ENCODE peak calls at places on chromosomes 13 and 19, in eight cellular contexts. H, Y, A, T, D, R, S and W are unnamed samples.
A peak's percentile ranks its signal among the peaks of the same experiment; 100 is the strongest.

GRCh38 chr13:83929147-83929546 is 46.9 kb upstream of the SLITRK1 start:
- DNase-seq in S (no peak), Y (no peak), D (no peak), H (no peak), T (no peak), A (no peak), R (no peak), W (no peak)

GRCh38 chr13:50386527-50387123 is 371.4 kb downstream of the KCNRG start:
- DNase-seq in A (no peak), H (no peak), R (no peak), D (no peak), Y (no peak), T (no peak), S (no peak), W (no peak)

GRCh38 chr19:34276614-34277013 is 22.3 kb downstream of the GARRE1 start:
- DNase-seq in A (no peak), H (no peak), S (no peak), T (no peak), D (no peak), R (no peak), Y (no peak), W (no peak)

GRCh38 chr19:50648659-50649058 is 586 bp upstream of the C19orf81 start:
- DNase-seq in A (no peak), S (no peak), R (no peak), Y (no peak), H (no peak), T (no peak), D (no peak), W (no peak)

GRCh38 chr13:60343978-60344377 is 53.0 kb upstream of the TDRD3 start:
- DNase-seq in H (no peak), T (no peak), Y (no peak), S (no peak), D (no peak), A (no peak), R (no peak), W (no peak)

GRCh38 chr19:34308381-34309367 is 54.3 kb downstream of the GARRE1 start:
- DNase-seq in H (no peak), Y (no peak), S (no peak), A (no peak), R (no peak), T (peak; percentile 4), D (no peak), W (no peak)

GRCh38 chr19:1957562-1958248 is 16.7 kb downstream of the CSNK1G2 start:
- DNase-seq in H (no peak), T (no peak), A (no peak), R (no peak), S (no peak), D (no peak), Y (no peak), W (no peak)

GRCh38 chr13:49315036-49315565 is 67.4 kb downstream of the CDADC1 start:
- DNase-seq in D (no peak), A (no peak), H (no peak), Y (no peak), T (no peak), S (no peak), R (no peak), W (no peak)

GRCh38 chr13:49627831-49628652 is at the start of gene ARL11:
- DNase-seq in R (peak; percentile 75), T (peak; percentile 76), H (no peak), D (peak; percentile 73), Y (no peak), A (no peak), S (peak; percentile 89), W (peak; percentile 56)

GRCh38 chr19:35879770-35880317 is 11.5 kb downstream of the APLP1 start:
- DNase-seq in H (peak; percentile 98), R (peak; percentile 96), Y (peak; percentile 70), T (peak; percentile 86), D (peak; percentile 64), A (peak; percentile 79), S (peak; percentile 88), W (peak; percentile 89)

GRCh38 chr19:12705654-12706331 is 9.4 kb upstream of the FBXW9 start:
- DNase-seq in A (no peak), Y (no peak), R (no peak), D (no peak), T (no peak), H (no peak), S (no peak), W (no peak)

DNA sequence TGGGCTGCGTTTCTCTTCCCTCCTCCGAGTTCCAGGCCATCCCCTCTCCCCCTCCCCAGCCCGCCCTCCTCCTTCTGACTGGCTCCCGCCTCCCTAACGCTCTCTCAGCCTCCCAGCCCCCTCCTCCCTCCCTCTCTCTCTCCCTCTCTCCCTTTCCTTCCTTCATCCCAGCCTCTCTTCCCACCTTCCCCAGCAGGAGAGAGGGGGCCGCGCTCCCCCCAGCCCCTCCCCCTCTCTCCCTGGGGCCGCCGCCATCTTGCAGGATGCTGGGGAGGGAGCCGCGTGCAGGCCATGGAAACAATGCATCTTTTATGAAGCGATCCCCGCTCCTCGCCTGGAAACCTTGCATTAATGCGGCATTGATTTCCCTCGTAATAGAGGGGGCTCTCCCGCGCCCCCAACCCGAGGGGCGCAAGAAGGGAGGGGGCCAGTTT is 42.6 kb upstream of the ADGRL1 start:
- DNase-seq in R (no peak), T (peak; percentile 74), H (no peak), Y (peak; percentile 46), D (peak; percentile 84), S (no peak), A (peak; percentile 85), W (no peak)
- TF ChIP-seq EP300 in R (no peak), T (no peak), H (no peak), Y (no peak), D (peak; percentile 93), S (no peak), A (no peak), W (no peak)

DNA sequence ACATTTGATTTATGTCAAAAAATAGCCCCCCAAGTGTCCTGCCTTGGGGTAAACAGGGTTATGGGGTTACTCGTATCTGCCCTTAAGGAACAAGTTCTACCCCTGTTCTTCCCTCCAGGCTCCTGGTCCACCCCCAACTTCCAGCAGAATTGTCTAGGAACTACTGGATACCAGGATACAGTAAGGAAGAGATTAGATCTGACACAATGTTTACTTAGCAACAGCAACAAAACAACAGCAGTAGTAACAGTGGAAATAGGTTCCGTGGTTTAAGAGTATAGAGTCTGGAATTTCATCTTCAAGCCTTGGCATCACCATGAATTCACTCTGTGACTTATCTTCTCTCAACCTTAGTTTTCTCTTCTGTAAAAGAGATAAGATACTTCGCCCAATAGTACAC is 1.7 kb upstream of the FAM98C start:
- DNase-seq in S (no peak), D (no peak), H (no peak), R (no peak), A (no peak), Y (no peak), T (no peak), W (no peak)
- TF ChIP-seq EP300 in S (no peak), D (no peak), H (no peak), R (no peak), A (no peak), Y (no peak), T (no peak), W (no peak)

GRCh38 chr19:16372065-16372915 is 47.7 kb downstream of the KLF2 start:
- DNase-seq in H (no peak), S (no peak), Y (no peak), D (no peak), R (no peak), A (no peak), T (peak; percentile 46), W (no peak)

GRCh38 chr19:16369664-16370576 is 45.3 kb downstream of the KLF2 start:
- DNase-seq in T (peak; percentile 58), D (no peak), R (no peak), H (no peak), S (no peak), A (no peak), Y (no peak), W (no peak)

GRCh38 chr19:16369306-16369663 is 44.7 kb downstream of the KLF2 start:
- DNase-seq in H (no peak), Y (no peak), S (no peak), A (no peak), R (no peak), D (no peak), T (peak; percentile 22), W (no peak)

GRCh38 chr19:16371540-16371986 is 46.9 kb downstream of the KLF2 start:
- DNase-seq in S (peak; percentile 83), H (no peak), T (no peak), R (peak; percentile 75), A (no peak), Y (no peak), D (no peak), W (peak; percentile 85)

GRCh38 chr19:16370671-16371391 is 46.2 kb downstream of the KLF2 start:
- DNase-seq in A (no peak), D (no peak), T (no peak), Y (no peak), R (no peak), S (no peak), H (no peak), W (no peak)
- TF ChIP-seq EP300 in A (no peak), D (no peak), T (no peak), Y (no peak), R (no peak), S (no peak), H (no peak), W (no peak)

GRCh38 chr19:52189745-52190678 is at the start of gene PPP2R1A:
- DNase-seq in T (peak; percentile 100), S (peak; percentile 100), Y (peak; percentile 99), A (peak; percentile 97), R (peak; percentile 100), D (peak; percentile 100), H (peak; percentile 97), W (peak; percentile 99)

GRCh38 chr19:52191374-52191773 is 1.5 kb downstream of the PPP2R1A start:
- DNase-seq in T (no peak), R (no peak), D (no peak), S (no peak), Y (no peak), A (no peak), H (no peak), W (no peak)

GRCh38 chr19:52190679-52191293 is 934 bp downstream of the PPP2R1A start:
- DNase-seq in A (peak; percentile 56), T (peak; percentile 69), S (no peak), R (peak; percentile 30), D (no peak), H (no peak), Y (no peak), W (peak; percentile 29)

GRCh38 chr19:52187407-52187806 is 2.4 kb upstream of the PPP2R1A start:
- DNase-seq in H (no peak), A (no peak), D (no peak), T (no peak), Y (no peak), R (no peak), S (no peak), W (no peak)

DNA sequence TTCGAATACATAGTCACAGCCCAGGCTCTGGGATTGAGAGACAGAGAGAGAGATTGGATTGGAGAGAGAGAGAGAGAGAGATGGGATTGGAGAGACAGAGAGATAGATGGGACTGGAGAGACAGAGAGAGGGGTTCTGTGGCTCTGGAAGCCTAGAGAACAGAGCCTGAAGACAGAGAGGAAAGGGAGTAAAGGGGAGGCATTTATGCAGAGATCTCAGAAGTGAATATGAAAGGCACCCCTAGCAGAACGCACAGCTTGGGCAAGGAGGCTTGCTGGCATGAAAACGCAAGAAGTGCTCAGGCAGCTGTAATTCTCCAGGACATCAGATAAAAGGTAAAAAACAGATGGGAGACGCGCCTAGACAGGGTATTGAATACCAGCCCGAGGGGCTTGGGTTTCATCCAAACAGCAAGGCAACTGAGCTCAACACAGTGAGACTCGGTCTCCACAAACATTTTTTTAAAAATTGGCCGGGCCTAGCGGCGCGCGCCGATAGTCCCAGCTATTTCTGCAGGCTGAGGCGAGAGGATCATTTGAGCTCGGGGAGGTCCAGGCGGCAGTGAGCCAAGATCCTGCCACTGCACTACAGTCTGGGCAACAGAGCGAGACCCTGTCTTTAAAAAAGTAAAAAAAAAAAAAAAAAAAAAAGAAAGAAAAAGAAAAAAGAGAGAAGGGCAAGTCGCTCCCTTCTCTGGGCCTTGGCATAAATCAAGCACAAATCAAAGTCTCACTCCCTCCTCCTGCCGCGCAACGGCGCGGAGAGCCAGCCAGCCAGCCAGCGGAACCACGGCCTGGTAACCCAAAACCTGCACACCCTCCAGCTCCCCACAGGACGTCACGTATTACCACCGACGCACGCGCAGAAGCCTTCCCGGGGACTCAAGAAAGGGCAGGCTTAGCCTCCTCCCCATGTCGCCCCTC is 769 bp upstream of the PPP2R1A start:
- DNase-seq in T (peak; percentile 93), D (peak; percentile 25), Y (no peak), R (no peak), H (no peak), A (peak; percentile 59), S (no peak), W (no peak)
- TF ChIP-seq EP300 in T (no peak), D (no peak), Y (no peak), R (no peak), H (no peak), A (no peak), S (no peak), W (no peak)